ENCODE peak calls at places on chromosomes 4 and X, in six cellular contexts. V is ovary, W is tibial artery, J is iPS DF 6.9, F is psoas muscle, Q is GM23248. K is an unnamed sample.

GRCh38 chr4:41865306-41865980 is 69.8 kb upstream of the TMEM33 start:
- DNase-seq in W (no peak), V (no peak), J (no peak), F (peak; percentile 70), Q (peak; percentile 24), K (peak; percentile 77)

GRCh38 chr4:86594559-86595425 is 677 bp downstream of the PTPN13 start:
- DNase-seq in Q (peak; percentile 94), F (peak; percentile 50), W (peak; percentile 45), V (peak; percentile 49), J (no peak), K (no peak)

GRCh38 chr4:102574317-102574716 is 73.2 kb downstream of the NFKB1 start:
- DNase-seq in F (no peak), W (no peak), V (no peak), J (no peak), Q (no peak), K (no peak)

GRCh38 chr4:147933316-147933715 is 201.4 kb downstream of the ARHGAP10 start:
- DNase-seq in V (no peak), J (no peak), F (no peak), W (no peak), Q (no peak), K (no peak)

GRCh38 chrX:110178179-110178865 is 139.6 kb downstream of the AMMECR1 start:
- DNase-seq in J (no peak), F (no peak), V (no peak), Q (no peak), W (no peak), K (no peak)

GRCh38 chrX:590666-591065 is 39.9 kb upstream of the SHOX start:
- DNase-seq in F (no peak), Q (no peak), V (no peak), W (no peak), J (no peak), K (no peak)

GRCh38 chr4:182925298-182925738 is 8.1 kb upstream of the DCTD start:
- DNase-seq in J (peak; percentile 50), V (peak; percentile 47), F (peak; percentile 68), Q (peak; percentile 40), W (peak; percentile 54), K (peak; percentile 87)

GRCh38 chrX:150841466-150842197 is 56.8 kb downstream of the CD99L2 start:
- DNase-seq in W (no peak), Q (peak; percentile 73), V (no peak), F (no peak), J (no peak), K (no peak)

GRCh38 chrX:41895826-41896225 is 27.5 kb downstream of the CASK start:
- DNase-seq in F (no peak), V (no peak), Q (peak; percentile 7), J (no peak), W (no peak), K (no peak)

GRCh38 chr4:113636877-113637276 is 124.7 kb downstream of the CAMK2D start:
- DNase-seq in W (no peak), V (no peak), Q (peak; percentile 15), F (no peak), J (no peak), K (no peak)

GRCh38 chrX:37599735-37600134 is 28.3 kb downstream of the LANCL3 start:
- DNase-seq in Q (no peak), J (no peak), F (no peak), W (no peak), V (no peak), K (no peak)

GRCh38 chr4:84648863-84649647 is 66.1 kb downstream of the CDS1 start:
- DNase-seq in J (no peak), F (no peak), Q (no peak), W (no peak), V (no peak), K (no peak)

GRCh38 chr4:132587626-132588025 is 561.5 kb upstream of the PCDH10 start:
- DNase-seq in W (no peak), F (no peak), J (no peak), Q (no peak), V (no peak), K (no peak)

GRCh38 chr4:71713611-71714203 is 70.2 kb downstream of the GC start:
- DNase-seq in V (no peak), Q (peak; percentile 84), J (no peak), F (no peak), W (no peak), K (no peak)

GRCh38 chr4:185830263-185830994 is 18.4 kb upstream of the SORBS2 start:
- DNase-seq in V (no peak), F (no peak), J (no peak), Q (no peak), W (no peak), K (peak; percentile 54)

GRCh38 chr4:36638273-36638811 is 356.9 kb downstream of the DTHD1 start:
- DNase-seq in Q (no peak), J (no peak), W (no peak), F (no peak), V (no peak), K (no peak)

GRCh38 chr4:184028571-184028996 is 123.5 kb downstream of the STOX2 start:
- DNase-seq in F (no peak), J (no peak), W (no peak), V (no peak), Q (no peak), K (no peak)

GRCh38 chrX:27598312-27598711 is 8.2 kb downstream of the DCAF8L2 start:
- DNase-seq in Q (no peak), V (no peak), F (no peak), W (no peak), J (no peak), K (no peak)

GRCh38 chrX:134760671-134761070 is 102.4 kb upstream of the PLAC1 start:
- DNase-seq in Q (no peak), W (no peak), F (no peak), V (no peak), J (no peak), K (no peak)

GRCh38 chr4:88244056-88244455 is 40.3 kb downstream of the PPM1K start:
- DNase-seq in Q (no peak), W (no peak), V (no peak), F (no peak), J (no peak), K (no peak)

GRCh38 chr4:88247148-88247547 is 37.2 kb downstream of the PPM1K start:
- DNase-seq in J (no peak), V (no peak), Q (no peak), F (no peak), W (no peak), K (no peak)

GRCh38 chr4:88242144-88242543 is 42.2 kb downstream of the PPM1K start:
- DNase-seq in Q (no peak), J (no peak), W (no peak), F (no peak), V (no peak), K (no peak)

GRCh38 chr4:88246600-88246999 is 37.8 kb downstream of the PPM1K start:
- DNase-seq in F (no peak), V (no peak), Q (no peak), J (no peak), W (no peak), K (no peak)

GRCh38 chr4:88244821-88245579 is 39.4 kb downstream of the PPM1K start:
- DNase-seq in W (peak; percentile 27), V (no peak), F (peak; percentile 86), J (no peak), Q (no peak), K (no peak)
- H3K4me3 ChIP-seq in W (no peak overlapping the region), V (no peak overlapping the region), F (peak overlapping the region; percentile 59), J (no peak overlapping the region), Q (no peak overlapping the region), K (no peak overlapping the region)

GRCh38 chr4:127623755-127624087 is 9.0 kb upstream of the INTU start:
- DNase-seq in Q (peak; percentile 46), V (no peak), J (no peak), F (no peak), W (no peak), K (no peak)
- H3K27ac ChIP-seq in Q (no peak overlapping the region), V (no peak overlapping the region), J (no peak overlapping the region), F (no peak overlapping the region), W (peak overlapping the region; percentile 56), K (no peak overlapping the region)

DNA sequence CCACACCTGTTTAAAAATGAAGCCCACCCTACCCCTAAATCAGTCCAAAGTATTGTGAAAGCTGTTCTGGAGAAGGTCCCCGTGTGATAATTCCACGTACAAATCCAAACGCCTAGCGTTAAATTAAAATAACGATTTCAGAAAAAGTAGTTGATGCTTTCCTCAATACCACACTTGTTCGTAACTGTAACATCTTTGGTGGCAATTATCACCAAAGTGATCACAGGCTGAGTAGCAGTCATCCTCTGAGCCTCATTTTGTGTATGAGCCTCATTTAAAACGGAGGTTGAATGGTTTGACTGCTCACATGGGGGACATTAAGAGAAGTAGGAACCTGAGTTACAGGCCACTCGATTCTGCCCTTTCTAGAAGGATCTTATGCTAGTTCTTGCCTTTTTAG is 92.9 kb downstream of the GEMIN8 start:
- DNase-seq in V (no peak), F (no peak), Q (no peak), J (no peak), W (no peak), K (no peak)
- H3K4me3 ChIP-seq in V (no peak overlapping the region), F (no peak overlapping the region), Q (no peak overlapping the region), J (no peak overlapping the region), W (no peak overlapping the region), K (no peak overlapping the region)

GRCh38 chrX:100748133-100748532 is 16.2 kb upstream of the SYTL4 start:
- DNase-seq in W (no peak), J (no peak), V (no peak), Q (no peak), F (no peak), K (no peak)
- H3K27ac ChIP-seq in W (no peak overlapping the region), J (no peak overlapping the region), V (no peak overlapping the region), Q (no peak overlapping the region), F (no peak overlapping the region), K (no peak overlapping the region)

GRCh38 chr4:58723954-58724353 is 1613.8 kb upstream of the IGFBP7 start:
- DNase-seq in J (no peak), Q (no peak), F (peak; percentile 37), V (no peak), W (no peak), K (no peak)
- H3K4me3 ChIP-seq in J (no peak overlapping the region), Q (no peak overlapping the region), F (no peak overlapping the region), V (no peak overlapping the region), W (no peak overlapping the region), K (no peak overlapping the region)

GRCh38 chrX:50183891-50184290 is 16.9 kb downstream of the AKAP4 start:
- DNase-seq in Q (no peak), V (no peak), W (no peak), J (no peak), F (no peak), K (no peak)
- H3K27ac ChIP-seq in Q (no peak overlapping the region), V (no peak overlapping the region), W (no peak overlapping the region), J (no peak overlapping the region), F (no peak overlapping the region), K (no peak overlapping the region)

K was measured in right lobe of liver.